ENCODE peak calls at places on chromosomes 2 and 18, in five cellular contexts. One of them, this sample, is unnamed.

GRCh38 chr2:322326-322725 is 34.4 kb upstream of the ALKAL2 start:
- DNase-seq in stimulated activated CD4-positive, alpha-beta T cell treated with anti-CD3 and anti-CD28 coated beads, Interleukin-1b, Interleukin-23, amount 100 ng/mL, for 24 hours: no peak
- DNase-seq in SHP77: no peak
- DNase-seq in A549: no peak
- DNase-seq in HS-27A: no peak
- DNase-seq in this sample: no peak

GRCh38 chr18:58993260-58993659 is 128.6 kb downstream of the ZNF532 start:
- DNase-seq in stimulated activated CD4-positive, alpha-beta T cell treated with anti-CD3 and anti-CD28 coated beads, Interleukin-1b, Interleukin-23, amount 100 ng/mL, for 24 hours: no peak
- DNase-seq in SHP77: no peak
- DNase-seq in A549: peak; percentile 83
- DNase-seq in HS-27A: peak; percentile 79
- DNase-seq in this sample: no peak

GRCh38 chr18:54193786-54194185 is 30.7 kb downstream of the MBD2 start:
- DNase-seq in A549: no peak
- DNase-seq in stimulated activated CD4-positive, alpha-beta T cell treated with anti-CD3 and anti-CD28 coated beads, Interleukin-1b, Interleukin-23, amount 100 ng/mL, for 24 hours: no peak
- DNase-seq in HS-27A: no peak
- DNase-seq in SHP77: no peak
- DNase-seq in this sample: no peak

GRCh38 chr2:71347517-71347916 is 15.9 kb downstream of the ZNF638 start:
- DNase-seq in SHP77: no peak
- DNase-seq in stimulated activated CD4-positive, alpha-beta T cell treated with anti-CD3 and anti-CD28 coated beads, Interleukin-1b, Interleukin-23, amount 100 ng/mL, for 24 hours: no peak
- DNase-seq in HS-27A: no peak
- DNase-seq in A549: no peak
- DNase-seq in this sample: no peak

GRCh38 chr2:218788529-218789237 is 6.7 kb downstream of the CYP27A1 start:
- DNase-seq in A549: no peak
- DNase-seq in HS-27A: no peak
- DNase-seq in SHP77: no peak
- DNase-seq in stimulated activated CD4-positive, alpha-beta T cell treated with anti-CD3 and anti-CD28 coated beads, Interleukin-1b, Interleukin-23, amount 100 ng/mL, for 24 hours: no peak
- DNase-seq in this sample: no peak

GRCh38 chr2:126856403-126856802 is 42.3 kb upstream of the TEX51 start:
- DNase-seq in HS-27A: no peak
- DNase-seq in A549: no peak
- DNase-seq in SHP77: no peak
- DNase-seq in stimulated activated CD4-positive, alpha-beta T cell treated with anti-CD3 and anti-CD28 coated beads, Interleukin-1b, Interleukin-23, amount 100 ng/mL, for 24 hours: no peak
- DNase-seq in this sample: no peak

GRCh38 chr2:163401481-163401880 is 334.3 kb downstream of the FIGN start:
- DNase-seq in HS-27A: peak; percentile 15
- DNase-seq in stimulated activated CD4-positive, alpha-beta T cell treated with anti-CD3 and anti-CD28 coated beads, Interleukin-1b, Interleukin-23, amount 100 ng/mL, for 24 hours: no peak
- DNase-seq in A549: peak; percentile 8
- DNase-seq in SHP77: no peak
- DNase-seq in this sample: no peak

GRCh38 chr18:78904179-78904531 is 75.5 kb upstream of the SALL3 start:
- DNase-seq in SHP77: no peak
- DNase-seq in A549: no peak
- DNase-seq in stimulated activated CD4-positive, alpha-beta T cell treated with anti-CD3 and anti-CD28 coated beads, Interleukin-1b, Interleukin-23, amount 100 ng/mL, for 24 hours: no peak
- DNase-seq in HS-27A: no peak
- DNase-seq in this sample: no peak

GRCh38 chr2:16128746-16129610 is 188.6 kb downstream of the MYCN start:
- DNase-seq in stimulated activated CD4-positive, alpha-beta T cell treated with anti-CD3 and anti-CD28 coated beads, Interleukin-1b, Interleukin-23, amount 100 ng/mL, for 24 hours: no peak
- DNase-seq in HS-27A: no peak
- DNase-seq in A549: no peak
- DNase-seq in SHP77: no peak
- DNase-seq in this sample: no peak

GRCh38 chr2:119339562-119339923 is 27.1 kb downstream of the C2orf76 start:
- DNase-seq in A549: no peak
- DNase-seq in SHP77: no peak
- DNase-seq in stimulated activated CD4-positive, alpha-beta T cell treated with anti-CD3 and anti-CD28 coated beads, Interleukin-1b, Interleukin-23, amount 100 ng/mL, for 24 hours: no peak
- DNase-seq in HS-27A: no peak
- DNase-seq in this sample: no peak

GRCh38 chr2:234191819-234192407 is 141.4 kb downstream of the SPP2 start:
- DNase-seq in stimulated activated CD4-positive, alpha-beta T cell treated with anti-CD3 and anti-CD28 coated beads, Interleukin-1b, Interleukin-23, amount 100 ng/mL, for 24 hours: no peak
- DNase-seq in HS-27A: no peak
- DNase-seq in A549: peak; percentile 74
- DNase-seq in SHP77: peak; percentile 88
- DNase-seq in this sample: no peak

GRCh38 chr2:202555354-202555753 is 79.4 kb upstream of the FAM117B start:
- DNase-seq in A549: no peak
- DNase-seq in SHP77: no peak
- DNase-seq in stimulated activated CD4-positive, alpha-beta T cell treated with anti-CD3 and anti-CD28 coated beads, Interleukin-1b, Interleukin-23, amount 100 ng/mL, for 24 hours: no peak
- DNase-seq in HS-27A: no peak
- DNase-seq in this sample: no peak

GRCh38 chr2:197008229-197008628 is 81.7 kb upstream of the PGAP1 start:
- DNase-seq in SHP77: no peak
- DNase-seq in A549: peak; percentile 12
- DNase-seq in HS-27A: no peak
- DNase-seq in stimulated activated CD4-positive, alpha-beta T cell treated with anti-CD3 and anti-CD28 coated beads, Interleukin-1b, Interleukin-23, amount 100 ng/mL, for 24 hours: no peak
- DNase-seq in this sample: no peak

GRCh38 chr18:13556497-13556896 is 169.9 kb downstream of the FAM210A start:
- DNase-seq in A549: no peak
- DNase-seq in stimulated activated CD4-positive, alpha-beta T cell treated with anti-CD3 and anti-CD28 coated beads, Interleukin-1b, Interleukin-23, amount 100 ng/mL, for 24 hours: no peak
- DNase-seq in HS-27A: no peak
- DNase-seq in SHP77: no peak
- DNase-seq in this sample: no peak

GRCh38 chr18:55234366-55235093 is 275.3 kb upstream of the CCDC68 start:
- DNase-seq in A549: peak; percentile 70
- DNase-seq in HS-27A: peak; percentile 42
- DNase-seq in stimulated activated CD4-positive, alpha-beta T cell treated with anti-CD3 and anti-CD28 coated beads, Interleukin-1b, Interleukin-23, amount 100 ng/mL, for 24 hours: peak; percentile 30
- DNase-seq in SHP77: peak; percentile 67
- DNase-seq in this sample: peak; percentile 68

GRCh38 chr18:79848294-79848578 is 50.5 kb downstream of the KCNG2 start:
- DNase-seq in SHP77: no peak
- DNase-seq in HS-27A: no peak
- DNase-seq in A549: no peak
- DNase-seq in stimulated activated CD4-positive, alpha-beta T cell treated with anti-CD3 and anti-CD28 coated beads, Interleukin-1b, Interleukin-23, amount 100 ng/mL, for 24 hours: no peak
- DNase-seq in this sample: no peak

GRCh38 chr18:26532367-26533340 is 15.7 kb downstream of the KCTD1 start:
- DNase-seq in A549: no peak
- DNase-seq in HS-27A: no peak
- DNase-seq in stimulated activated CD4-positive, alpha-beta T cell treated with anti-CD3 and anti-CD28 coated beads, Interleukin-1b, Interleukin-23, amount 100 ng/mL, for 24 hours: no peak
- DNase-seq in SHP77: no peak
- DNase-seq in this sample: no peak

GRCh38 chr2:77428946-77429345 is 93.2 kb downstream of the LRRTM4 start:
- DNase-seq in SHP77: no peak
- DNase-seq in A549: no peak
- DNase-seq in HS-27A: no peak
- DNase-seq in stimulated activated CD4-positive, alpha-beta T cell treated with anti-CD3 and anti-CD28 coated beads, Interleukin-1b, Interleukin-23, amount 100 ng/mL, for 24 hours: no peak
- DNase-seq in this sample: no peak

GRCh38 chr2:231800493-231801091 is 14.3 kb downstream of the COPS7B start:
- DNase-seq in stimulated activated CD4-positive, alpha-beta T cell treated with anti-CD3 and anti-CD28 coated beads, Interleukin-1b, Interleukin-23, amount 100 ng/mL, for 24 hours: no peak
- DNase-seq in A549: peak; percentile 49
- DNase-seq in HS-27A: no peak
- DNase-seq in SHP77: peak; percentile 35
- DNase-seq in this sample: no peak

GRCh38 chr2:52000156-52000855 is 968.4 kb upstream of the NRXN1 start:
- DNase-seq in SHP77: no peak
- DNase-seq in A549: no peak
- DNase-seq in HS-27A: no peak
- DNase-seq in stimulated activated CD4-positive, alpha-beta T cell treated with anti-CD3 and anti-CD28 coated beads, Interleukin-1b, Interleukin-23, amount 100 ng/mL, for 24 hours: no peak
- DNase-seq in this sample: no peak

GRCh38 chr2:216519154-216519762 is 20.6 kb downstream of the RPL37A start:
- DNase-seq in A549: peak; percentile 73
- DNase-seq in stimulated activated CD4-positive, alpha-beta T cell treated with anti-CD3 and anti-CD28 coated beads, Interleukin-1b, Interleukin-23, amount 100 ng/mL, for 24 hours: peak; percentile 35
- DNase-seq in HS-27A: no peak
- DNase-seq in SHP77: peak; percentile 80
- DNase-seq in this sample: no peak

GRCh38 chr2:174750923-174751441 is 13.3 kb downstream of the CHRNA1 start:
- DNase-seq in HS-27A: no peak
- DNase-seq in stimulated activated CD4-positive, alpha-beta T cell treated with anti-CD3 and anti-CD28 coated beads, Interleukin-1b, Interleukin-23, amount 100 ng/mL, for 24 hours: no peak
- DNase-seq in A549: no peak
- DNase-seq in SHP77: no peak
- DNase-seq in this sample: no peak

GRCh38 chr2:120932881-120933280 is 197.2 kb downstream of the GLI2 start:
- DNase-seq in A549: no peak
- DNase-seq in stimulated activated CD4-positive, alpha-beta T cell treated with anti-CD3 and anti-CD28 coated beads, Interleukin-1b, Interleukin-23, amount 100 ng/mL, for 24 hours: no peak
- DNase-seq in HS-27A: no peak
- DNase-seq in SHP77: no peak
- DNase-seq in this sample: no peak

GRCh38 chr2:179172894-179173293 is 91.7 kb downstream of the SESTD1 start:
- DNase-seq in SHP77: no peak
- DNase-seq in stimulated activated CD4-positive, alpha-beta T cell treated with anti-CD3 and anti-CD28 coated beads, Interleukin-1b, Interleukin-23, amount 100 ng/mL, for 24 hours: no peak
- DNase-seq in A549: no peak
- DNase-seq in HS-27A: no peak
- DNase-seq in this sample: no peak

GRCh38 chr2:119402645-119403560 is 28.8 kb upstream of the TMEM37 start:
- DNase-seq in SHP77: no peak
- DNase-seq in stimulated activated CD4-positive, alpha-beta T cell treated with anti-CD3 and anti-CD28 coated beads, Interleukin-1b, Interleukin-23, amount 100 ng/mL, for 24 hours: no peak
- DNase-seq in HS-27A: no peak
- DNase-seq in A549: no peak
- DNase-seq in this sample: no peak

This sample was measured in D721Med.